ENCODE peak calls at places on chromosomes 11 and 22, in seven cellular contexts. I is stimulated activated CD8-positive, alpha-beta memory T cell treated with anti-CD3 and anti-CD28 coated beads, Interleukin-4, amount 100 ng/mL, for 1 hour; L is astrocyte of the spinal cord; M is psoas muscle; V is foreskin fibroblast; S is RWPE1; R is activated T-cell treated with anti-CD3 and anti-CD28 coated beads for 1 hour. W is an unnamed sample.

GRCh38 chr11:12480401-12480800 is 103.0 kb downstream of the PARVA start:
- DNase-seq in L (no peak), S (no peak), I (no peak), V (no peak), M (no peak), R (no peak), W (no peak)

GRCh38 chr22:43477151-43477725 is 65.4 kb downstream of the MPPED1 start:
- DNase-seq in I (no peak), L (no peak), R (no peak), V (no peak), M (no peak), S (no peak), W (no peak)

GRCh38 chr11:116853461-116854073 is 16.1 kb upstream of the APOA1 start:
- DNase-seq in I (no peak), M (no peak), L (peak; percentile 96), S (peak; percentile 68), R (no peak), V (peak; percentile 94), W (no peak)

GRCh38 chr11:83682645-83682973 is 396.4 kb upstream of the CCDC90B start:
- DNase-seq in M (no peak), R (no peak), V (no peak), S (no peak), I (no peak), L (no peak), W (no peak)

GRCh38 chr22:25167082-25167481 is 32.6 kb upstream of the CRYBB3 start:
- DNase-seq in V (no peak), S (peak; percentile 30), I (no peak), R (no peak), L (no peak), M (no peak), W (no peak)

GRCh38 chr22:39529487-39529851 is 3.1 kb downstream of the RPS19BP1 start:
- DNase-seq in V (no peak), L (no peak), I (no peak), R (no peak), S (no peak), M (no peak), W (no peak)

GRCh38 chr11:69531717-69532088 is 50.2 kb downstream of the LINC01488 start:
- DNase-seq in L (no peak), I (no peak), R (no peak), S (no peak), V (no peak), M (no peak), W (no peak)

GRCh38 chr11:125750629-125751028 is 4.5 kb downstream of the PATE1 start:
- DNase-seq in S (no peak), V (no peak), L (no peak), R (no peak), I (no peak), M (no peak), W (no peak)

GRCh38 chr22:44393066-44393465 is 80.3 kb upstream of the SHISAL1 start:
- DNase-seq in R (no peak), I (no peak), S (no peak), M (peak; percentile 19), V (no peak), L (no peak), W (no peak)

W was measured in cerebellar nuclear complex.